ENCODE peak calls at places on chromosomes 16 and 17, in four cellular contexts. U is BE2C, M is thoracic aorta, I is cardiac muscle cell. P is an unnamed sample.
A peak's percentile ranks its signal among the peaks of the same experiment; 100 is the strongest.

GRCh38 chr17:7837375-7838290 is 3.6 kb downstream of the KDM6B start:
- DNase-seq in U (no peak), M (no peak), I (no peak), P (no peak)

GRCh38 chr16:35195864-35196216 is 1736.4 kb downstream of the TP53TG3F start:
- DNase-seq in U (no peak), M (no peak), I (no peak), P (no peak)

GRCh38 chr16:80964351-80964750 is 42.3 kb downstream of the CMC2 start:
- DNase-seq in U (no peak), M (no peak), I (no peak), P (no peak)

GRCh38 chr17:35807371-35808144 is 1.7 kb upstream of the TAF15 start:
- DNase-seq in U (no peak), M (no peak), I (peak; percentile 54), P (no peak)

GRCh38 chr16:52555572-52555971 is 8.6 kb upstream of the TOX3 start:
- DNase-seq in U (no peak), M (no peak), I (no peak), P (no peak)

GRCh38 chr16:50326835-50327465 is 41.8 kb downstream of the BRD7 start:
- DNase-seq in U (peak; percentile 38), M (no peak), I (peak; percentile 37), P (no peak)

GRCh38 chr16:73361061-73361460 is 313.1 kb upstream of the ZFHX3 start:
- DNase-seq in U (no peak), M (no peak), I (no peak), P (no peak)

GRCh38 chr16:3095869-3096268 is 3.2 kb downstream of the ZSCAN10 start:
- DNase-seq in U (no peak), M (no peak), I (no peak), P (no peak)

GRCh38 chr16:89764711-89765201 is 43.4 kb downstream of the ZNF276 start:
- DNase-seq in U (no peak), M (peak; percentile 8), I (peak; percentile 5), P (no peak)

GRCh38 chr17:57861737-57862409 is 12.0 kb upstream of the MRPS23 start:
- DNase-seq in U (no peak), M (peak; percentile 41), I (peak; percentile 46), P (peak; percentile 60)

GRCh38 chr16:66416981-66417700 is 10.0 kb upstream of the BEAN1 start:
- DNase-seq in U (no peak), M (no peak), I (no peak), P (no peak)

GRCh38 chr16:82167670-82168069 is 2.4 kb downstream of the MPHOSPH6 start:
- DNase-seq in U (no peak), M (no peak), I (no peak), P (no peak)

GRCh38 chr17:65370669-65371126 is 190.8 kb downstream of the AXIN2 start:
- DNase-seq in U (no peak), M (no peak), I (no peak), P (no peak)

GRCh38 chr17:45808845-45809244 is 24.7 kb downstream of the CRHR1 start:
- DNase-seq in U (no peak), M (no peak), I (no peak), P (no peak)

GRCh38 chr17:45814622-45815606 is 29.8 kb upstream of the SPPL2C start:
- DNase-seq in U (no peak), M (no peak), I (no peak), P (no peak)

GRCh38 chr17:45813051-45813731 is 29.1 kb downstream of the CRHR1 start:
- DNase-seq in U (no peak), M (no peak), I (peak; percentile 29), P (no peak)

GRCh38 chr17:45809484-45809883 is 25.4 kb downstream of the CRHR1 start:
- DNase-seq in U (peak; percentile 40), M (no peak), I (no peak), P (no peak)

DNA sequence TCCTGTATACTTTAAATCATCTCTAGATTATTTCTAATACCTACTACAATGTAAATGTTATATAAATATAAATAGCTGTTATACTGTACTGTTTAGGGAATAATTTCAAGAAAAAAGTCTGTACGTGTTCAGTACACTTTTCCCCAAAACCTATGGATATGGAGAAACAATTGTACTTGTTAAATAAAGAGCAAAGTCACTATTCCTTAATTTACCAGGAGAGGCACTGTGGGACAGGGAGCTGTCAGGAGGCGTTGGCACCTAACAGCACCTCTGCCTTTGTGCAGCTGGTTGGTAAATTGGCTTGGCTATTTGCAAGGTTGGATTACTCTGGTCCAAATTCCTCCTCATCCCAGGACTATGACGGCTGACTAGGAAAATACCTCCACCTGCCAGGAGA is 28.0 kb downstream of the CRHR1 start:
- DNase-seq in U (no peak), M (no peak), I (peak; percentile 15), P (no peak)
- TF ChIP-seq CTCF in U (peak; percentile 44), M (no peak), I (no peak), P (no peak)

GRCh38 chr16:57144027-57144426 is 41.8 kb downstream of the PSME3IP1 start:
- DNase-seq in U (no peak), M (no peak), I (no peak), P (no peak)
- H3K4me1 ChIP-seq in U (no peaks in the 10 kb centered on the region), M (no peaks in the 10 kb centered on the region), I (no peaks in the 10 kb centered on the region), P (no peaks in the 10 kb centered on the region)

DNA sequence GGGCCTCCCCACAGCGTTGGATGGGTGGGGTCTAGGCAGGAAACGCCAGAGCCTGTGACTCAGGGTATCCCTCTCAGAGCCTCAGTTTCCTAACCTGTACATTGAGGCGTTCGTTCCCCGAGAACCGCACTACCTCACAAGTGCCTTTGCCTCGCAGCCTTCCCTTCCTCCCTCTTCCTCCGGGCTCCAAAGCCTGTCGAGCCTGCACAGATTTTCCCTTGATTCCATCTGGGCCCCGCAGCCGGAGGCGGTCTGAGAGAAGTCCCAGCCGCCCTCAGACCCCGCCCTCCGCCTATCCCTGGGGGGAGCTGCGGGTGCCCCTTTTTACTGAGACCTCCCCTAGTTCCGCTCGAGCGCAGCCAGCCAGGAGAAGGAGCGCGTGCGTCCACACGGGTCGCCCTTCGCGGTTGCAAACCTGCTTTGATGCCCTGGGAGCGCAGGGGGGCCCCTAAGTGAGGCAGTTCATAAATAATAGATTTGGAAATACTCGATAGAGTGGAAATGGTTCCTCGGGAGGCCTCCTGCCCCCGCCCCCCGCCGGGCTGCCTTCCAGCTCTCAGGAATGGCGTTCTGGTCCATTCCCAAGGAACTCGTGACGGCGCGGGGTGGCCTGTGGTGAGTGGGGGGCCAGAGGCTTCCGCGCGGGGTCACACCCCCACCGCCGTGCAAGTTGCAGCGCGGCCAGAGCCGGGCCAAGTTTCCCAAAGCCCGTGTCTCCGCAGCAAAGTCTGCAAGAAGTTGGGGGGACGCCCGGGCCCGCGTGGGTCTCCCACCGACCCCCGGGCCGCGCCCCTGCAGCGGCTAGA is 672 bp downstream of the C16orf74 start:
- DNase-seq in U (peak; percentile 43), M (no peak), I (peak; percentile 70), P (no peak)
- TF ChIP-seq CTCF in U (no peak), M (no peak), I (peak; percentile 20), P (peak; percentile 20)

GRCh38 chr17:49231563-49231894 is 942 bp upstream of the PHOSPHO1 start:
- DNase-seq in U (no peak), M (no peak), I (no peak), P (no peak)
- H3K4me1 ChIP-seq in U (no peaks in the 10 kb centered on the region), M (peaks cover 18% of the 10 kb centered on the region), I (no peaks in the 10 kb centered on the region), P (peaks cover 4% of the 10 kb centered on the region)

GRCh38 chr17:75830168-75831031 is 13.8 kb downstream of the UNC13D start:
- DNase-seq in U (peak; percentile 56), M (no peak), I (no peak), P (no peak)
- TF ChIP-seq CTCF in U (peak; percentile 62), M (peak; percentile 36), I (peak; percentile 62), P (no peak)

GRCh38 chr17:82959242-82959930 is 119.6 kb upstream of the ZNF750 start:
- DNase-seq in U (no peak), M (no peak), I (no peak), P (no peak)
- H3K4me1 ChIP-seq in U (no peaks in the 10 kb centered on the region), M (peaks cover 10% of the 10 kb centered on the region), I (no peaks in the 10 kb centered on the region), P (no peaks in the 10 kb centered on the region)

GRCh38 chr16:29315916-29316517 is 90.5 kb downstream of the NPIPB11 start:
- DNase-seq in U (peak; percentile 41), M (no peak), I (no peak), P (no peak)
- TF ChIP-seq CTCF in U (peak; percentile 53), M (no peak), I (no peak), P (no peak)

P was measured in breast epithelium.